ENCODE peak calls at places on chromosomes 2 and 18, in nine cellular contexts. M is HepG2; S is tibial nerve; B is AG04450; I is MM.1S; K is right cardiac atrium; N is OCI-LY7; T is CD8-positive, alpha-beta T cell; U is naive thymus-derived CD4-positive, alpha-beta T cell. V is an unnamed sample.

GRCh38 chr18:59593291-59593717 is 103.9 kb downstream of the CCBE1 start:
- DNase-seq in S (no peak), K (no peak), U (no peak), T (no peak), I (no peak), B (peak), N (no peak), M (no peak), V (no peak)

GRCh38 chr2:108034843-108035242 is 48.5 kb downstream of the SLC5A7 start:
- DNase-seq in U (no peak), K (no peak), T (no peak), S (no peak), N (no peak), M (no peak), I (no peak), B (no peak), V (no peak)

GRCh38 chr2:223222397-223222796 is 170.4 kb downstream of the KCNE4 start:
- DNase-seq in N (no peak), T (no peak), K (no peak), U (no peak), B (no peak), M (no peak), I (no peak), S (no peak), V (no peak)

GRCh38 chr2:210598219-210598618 is 41.8 kb downstream of the CPS1 start:
- DNase-seq in U (no peak), S (no peak), B (no peak), I (no peak), T (no peak), N (no peak), M (no peak), K (no peak), V (no peak)

GRCh38 chr2:74712223-74713053 is 58.4 kb downstream of the SEMA4F start:
- DNase-seq in K (no peak), M (no peak), U (no peak), B (no peak), N (no peak), T (no peak), I (no peak), S (no peak), V (no peak)

GRCh38 chr18:44039826-44040225 is 640.9 kb upstream of the SETBP1 start:
- DNase-seq in U (no peak), B (no peak), S (no peak), N (no peak), K (no peak), T (no peak), I (no peak), M (no peak), V (no peak)

GRCh38 chr18:28767201-28767600 is 590.3 kb upstream of the CDH2 start:
- DNase-seq in K (no peak), B (no peak), M (no peak), T (no peak), U (no peak), N (no peak), S (no peak), I (no peak), V (no peak)

GRCh38 chr2:171084128-171084527 is 76.6 kb downstream of the TLK1 start:
- DNase-seq in M (no peak), K (no peak), U (peak), T (no peak), B (no peak), N (no peak), S (no peak), I (no peak), V (no peak)

GRCh38 chr2:96353032-96353561 is 17.5 kb downstream of the NCAPH start:
- DNase-seq in T (no peak), M (no peak), K (peak), U (no peak), I (no peak), N (no peak), B (no peak), S (no peak), V (no peak)

GRCh38 chr2:96374211-96374951 is 38.8 kb downstream of the NCAPH start:
- DNase-seq in U (no peak), M (no peak), T (no peak), B (no peak), N (no peak), K (peak), I (no peak), S (peak), V (no peak)

GRCh38 chr18:74797577-74798151 is 200.0 kb downstream of the ZNF407 start:
- DNase-seq in T (no peak), U (no peak), N (no peak), B (no peak), M (no peak), I (no peak), S (no peak), K (no peak), V (no peak)

GRCh38 chr2:188870289-188870688 is 103.9 kb upstream of the COL3A1 start:
- DNase-seq in I (no peak), K (no peak), B (peak), N (no peak), S (no peak), M (no peak), U (no peak), T (no peak), V (no peak)

GRCh38 chr2:161238559-161239415 is 69.4 kb upstream of the PSMD14 start:
- DNase-seq in N (peak), S (no peak), I (peak), K (peak), M (no peak), T (peak), U (peak), B (no peak), V (peak)

GRCh38 chr18:45765740-45766139 is 41.8 kb downstream of the SLC14A1 start:
- DNase-seq in B (no peak), T (no peak), I (no peak), U (no peak), K (no peak), N (no peak), M (no peak), S (no peak), V (no peak)

GRCh38 chr18:62334110-62334509 is 9.0 kb downstream of the TNFRSF11A start:
- DNase-seq in I (no peak), S (no peak), U (no peak), N (no peak), B (no peak), K (no peak), M (no peak), T (no peak), V (no peak)

GRCh38 chr2:190283783-190284182 is 35.8 kb downstream of the HIBCH start:
- DNase-seq in U (no peak), B (peak), T (no peak), M (no peak), I (no peak), K (no peak), S (no peak), N (no peak), V (no peak)

GRCh38 chr2:165863816-165864221 is 69.8 kb upstream of the GALNT3 start:
- DNase-seq in S (no peak), M (no peak), T (no peak), U (no peak), I (peak), B (no peak), K (no peak), N (no peak), V (no peak)

GRCh38 chr2:133568172-133568571 is at the start of gene NCKAP5:
- DNase-seq in M (no peak), U (no peak), K (peak), S (peak), I (no peak), N (no peak), B (peak), T (no peak), V (no peak)

GRCh38 chr2:240648155-240648649 is 22.9 kb downstream of the GPR35 start:
- DNase-seq in I (no peak), T (peak), S (no peak), B (no peak), N (no peak), K (peak), U (no peak), M (no peak), V (no peak)

GRCh38 chr2:170715062-170715931 is at the start of gene SP5:
- DNase-seq in M (peak), U (peak), S (peak), T (no peak), K (peak), N (no peak), I (peak), B (peak), V (no peak)

GRCh38 chr18:57051586-57052044 is 95.3 kb upstream of the BOD1L2 start:
- DNase-seq in T (no peak), B (no peak), M (no peak), N (no peak), K (no peak), U (no peak), S (no peak), I (peak), V (no peak)

GRCh38 chr2:157172239-157172638 is 85.3 kb upstream of the GALNT5 start:
- DNase-seq in B (no peak), N (no peak), U (no peak), T (no peak), S (no peak), I (no peak), K (no peak), M (no peak), V (no peak)

GRCh38 chr2:212548459-212548815 is 9.8 kb upstream of the ERBB4 start:
- DNase-seq in U (no peak), K (no peak), N (no peak), B (no peak), S (peak), M (peak), T (no peak), I (no peak), V (no peak)

GRCh38 chr2:55888941-55889340 is 34.6 kb downstream of the EFEMP1 start:
- DNase-seq in M (no peak), N (no peak), B (no peak), T (no peak), U (no peak), S (no peak), K (peak), I (no peak), V (no peak)

GRCh38 chr2:74003494-74004211 is 18.9 kb downstream of the TET3 start:
- DNase-seq in K (no peak), S (no peak), U (no peak), T (no peak), I (no peak), B (peak), M (no peak), N (no peak), V (no peak)

GRCh38 chr2:224819075-224819474 is 102.9 kb upstream of the CCDC195 start:
- DNase-seq in U (no peak), T (no peak), I (no peak), B (no peak), N (no peak), K (no peak), S (no peak), M (no peak), V (no peak)

GRCh38 chr18:11808001-11808855 is 43.0 kb upstream of the CHMP1B start:
- DNase-seq in I (no peak), T (no peak), K (no peak), S (no peak), B (peak), N (no peak), M (peak), U (no peak), V (no peak)

GRCh38 chr2:11499081-11499743 is 33.3 kb upstream of the E2F6 start:
- DNase-seq in T (no peak), K (no peak), B (no peak), I (peak), M (peak), S (no peak), U (no peak), N (no peak), V (peak)

GRCh38 chr2:11496311-11496710 is 30.4 kb upstream of the E2F6 start:
- DNase-seq in S (no peak), M (no peak), I (no peak), U (no peak), N (no peak), T (no peak), K (no peak), B (no peak), V (no peak)

GRCh38 chr2:11500702-11501303 is 33.0 kb upstream of the GREB1 start:
- DNase-seq in S (no peak), B (no peak), I (peak), N (no peak), M (no peak), K (no peak), U (no peak), T (no peak), V (no peak)

GRCh38 chr2:11498126-11498473 is 32.1 kb upstream of the E2F6 start:
- DNase-seq in S (no peak), U (no peak), M (no peak), N (no peak), B (no peak), K (no peak), I (no peak), T (no peak), V (no peak)

GRCh38 chr2:11498543-11499034 is 32.6 kb upstream of the E2F6 start:
- DNase-seq in N (no peak), K (peak), S (peak), B (no peak), M (peak), U (no peak), I (peak), T (no peak), V (peak)
- H3K27ac ChIP-seq in N (no peak), K (peak), S (peak), B (no peak), M (peak), U (no peak), I (peak), T (no peak), V (peak)

GRCh38 chr18:22971038-22971437 is 37.9 kb downstream of the RBBP8 start:
- DNase-seq in U (no peak), S (no peak), I (no peak), M (no peak), B (no peak), K (no peak), N (no peak), T (no peak), V (no peak)
- H3K27ac ChIP-seq in U (no peak), S (no peak), I (no peak), M (no peak), B (no peak), K (no peak), N (no peak), T (no peak), V (no peak)

GRCh38 chr2:202773576-202773975 is 98.0 kb downstream of the ICA1L start:
- DNase-seq in T (no peak), B (no peak), I (no peak), S (no peak), U (no peak), K (no peak), N (no peak), M (no peak), V (no peak)
- H3K27ac ChIP-seq in T (no peak), B (no peak), I (no peak), S (no peak), U (no peak), K (no peak), N (no peak), M (no peak), V (no peak)

DNA sequence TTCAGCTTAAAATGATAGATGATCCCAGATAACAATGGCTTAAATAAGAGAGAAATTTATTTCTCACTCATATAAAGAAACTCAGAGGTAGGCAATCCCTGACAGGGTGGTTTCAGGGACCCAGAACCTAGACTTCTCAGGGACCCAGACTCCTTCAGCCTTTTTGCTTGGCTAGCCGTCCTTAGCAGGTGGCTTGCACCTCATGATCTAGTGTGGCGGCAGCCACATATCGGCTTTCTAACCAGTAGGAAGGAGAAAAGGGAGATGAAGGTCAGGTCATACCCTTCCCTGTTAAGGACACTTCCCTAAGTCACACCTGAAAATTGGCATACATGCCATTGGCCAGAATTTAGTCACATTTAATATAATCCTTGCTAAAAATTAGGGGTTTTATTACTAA is 18.4 kb downstream of the VSNL1 start:
- DNase-seq in S (no peak), M (no peak), B (no peak), T (no peak), I (no peak), N (no peak), K (no peak), U (no peak), V (no peak)
- H3K27ac ChIP-seq in S (no peak), M (no peak), B (no peak), T (no peak), I (no peak), N (no peak), K (no peak), U (no peak), V (no peak)

GRCh38 chr2:66851449-66851872 is 416.5 kb downstream of the MEIS1 start:
- DNase-seq in B (peak), I (no peak), S (no peak), K (no peak), N (no peak), M (peak), U (no peak), T (no peak), V (no peak)

GRCh38 chr2:66849128-66849527 is 414.2 kb downstream of the MEIS1 start:
- DNase-seq in B (no peak), I (no peak), T (no peak), K (peak), S (no peak), U (no peak), N (no peak), M (no peak), V (no peak)

GRCh38 chr2:66854304-66854703 is 419.4 kb downstream of the MEIS1 start:
- DNase-seq in I (no peak), U (no peak), S (no peak), B (no peak), T (no peak), N (no peak), M (no peak), K (no peak), V (no peak)

GRCh38 chr2:66850406-66850805 is 415.5 kb downstream of the MEIS1 start:
- DNase-seq in B (no peak), U (no peak), S (no peak), I (no peak), T (no peak), K (no peak), N (no peak), M (no peak), V (no peak)

GRCh38 chr2:66853585-66853984 is 418.7 kb downstream of the MEIS1 start:
- DNase-seq in N (no peak), S (no peak), K (no peak), B (no peak), I (no peak), M (no peak), U (no peak), T (no peak), V (no peak)
- H3K27ac ChIP-seq in N (no peak), S (no peak), K (no peak), B (peak), I (no peak), M (no peak), U (no peak), T (no peak), V (no peak)

GRCh38 chr2:15667579-15668556 is 76.2 kb downstream of the DDX1 start:
- DNase-seq in U (no peak), K (no peak), B (no peak), N (no peak), T (no peak), I (no peak), S (no peak), M (no peak), V (no peak)
- H3K27ac ChIP-seq in U (no peak), K (no peak), B (peak), N (no peak), T (no peak), I (no peak), S (no peak), M (no peak), V (no peak)

GRCh38 chr2:10413488-10413887 is 34.6 kb downstream of the ODC1 start:
- DNase-seq in M (no peak), S (no peak), T (no peak), B (no peak), I (no peak), U (no peak), N (no peak), K (no peak), V (no peak)

GRCh38 chr2:10410001-10410671 is 38.0 kb downstream of the ODC1 start:
- DNase-seq in S (peak), I (peak), U (no peak), K (no peak), T (no peak), M (no peak), B (no peak), N (peak), V (no peak)

GRCh38 chr2:10412380-10412779 is 35.7 kb downstream of the ODC1 start:
- DNase-seq in K (no peak), I (peak), T (no peak), N (peak), U (no peak), M (peak), S (no peak), B (no peak), V (no peak)

GRCh38 chr2:10410716-10411437 is 37.2 kb downstream of the ODC1 start:
- DNase-seq in I (no peak), S (no peak), N (peak), U (no peak), M (no peak), B (no peak), T (no peak), K (no peak), V (no peak)

DNA sequence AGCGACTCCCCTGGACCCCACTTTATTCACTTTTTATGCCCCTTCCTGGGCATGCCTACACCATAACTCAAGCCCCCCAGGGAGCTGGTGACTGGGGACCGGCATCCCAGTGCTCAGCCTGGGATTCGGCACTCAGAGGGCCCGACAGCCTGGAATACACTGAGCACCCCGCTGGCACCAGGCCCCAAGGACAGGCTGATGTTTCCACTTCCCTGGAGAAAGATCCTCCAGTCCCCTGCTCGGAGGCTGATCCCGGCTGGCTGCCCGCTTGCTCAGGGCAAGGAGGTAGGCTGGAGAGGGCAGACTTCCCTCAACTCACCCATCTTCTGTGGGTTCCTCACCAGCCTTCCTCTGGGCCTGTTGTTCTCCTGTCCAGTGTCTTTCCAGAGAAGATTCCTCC is 36.6 kb downstream of the ODC1 start:
- DNase-seq in B (no peak), T (no peak), S (no peak), K (no peak), I (no peak), U (no peak), N (no peak), M (no peak), V (no peak)
- H3K27ac ChIP-seq in B (no peak), T (no peak), S (no peak), K (no peak), I (peak), U (no peak), N (peak), M (no peak), V (no peak)

DNA sequence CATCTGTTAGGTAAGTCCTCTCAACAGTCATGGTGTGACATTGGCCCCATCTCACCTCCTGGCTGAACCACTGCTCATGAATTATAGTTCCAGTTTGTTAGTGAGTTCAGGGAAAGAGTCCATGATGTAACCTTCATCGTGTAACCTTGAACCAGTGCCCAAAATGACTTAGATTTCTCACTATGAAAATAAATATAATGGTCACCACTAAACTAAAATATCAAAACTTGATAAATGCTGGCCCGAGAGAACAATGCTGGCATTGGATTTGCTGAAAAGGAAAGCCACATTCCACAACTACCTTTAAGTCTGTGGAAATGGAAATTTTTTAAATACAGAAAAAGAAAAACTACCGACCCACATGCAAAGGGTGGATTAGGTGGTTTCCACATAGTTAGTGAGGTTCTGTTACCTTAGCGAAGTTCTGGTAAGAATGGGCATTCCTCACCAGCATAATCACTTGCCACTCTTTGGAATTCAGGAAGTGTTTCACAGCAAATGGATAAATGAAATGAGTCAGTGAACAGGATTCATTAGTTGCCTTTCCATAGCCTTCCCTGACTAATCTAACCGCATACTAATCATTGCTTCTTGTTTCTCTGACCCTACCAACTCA is 133.9 kb upstream of the CTAGE1 start:
- DNase-seq in U (no peak), T (no peak), S (no peak), B (peak), I (no peak), K (no peak), M (no peak), N (no peak), V (no peak)
- H3K27ac ChIP-seq in U (no peak), T (no peak), S (no peak), B (no peak), I (no peak), K (no peak), M (no peak), N (no peak), V (no peak)